ENCODE peak calls at places on chromosomes 3 and 15, in six cellular contexts. M, F, U, C, W and R are unnamed samples.

GRCh38 chr15:79311901-79312553 is 1.1 kb downstream of the TMED3 start:
- DNase-seq in M (peak), F (peak), U (no peak), C (no peak), W (no peak), R (no peak)

GRCh38 chr15:68415061-68415460 is 16.9 kb downstream of the ITGA11 start:
- DNase-seq in M (no peak), F (no peak), U (no peak), C (no peak), W (no peak), R (no peak)

GRCh38 chr15:41494190-41494921 is 682 bp downstream of the ITPKA start:
- DNase-seq in M (no peak), F (peak), U (no peak), C (no peak), W (no peak), R (peak)

GRCh38 chr3:4814904-4815574 is 164.2 kb upstream of the BHLHE40 start:
- DNase-seq in M (no peak), F (no peak), U (no peak), C (no peak), W (no peak), R (no peak)

GRCh38 chr15:99365232-99365631 is 114.0 kb downstream of the LRRC28 start:
- DNase-seq in M (no peak), F (peak), U (no peak), C (no peak), W (no peak), R (no peak)

GRCh38 chr15:47266556-47266955 is 450.7 kb upstream of the SEMA6D start:
- DNase-seq in M (no peak), F (no peak), U (no peak), C (no peak), W (no peak), R (no peak)

GRCh38 chr15:38558714-38559059 is 5.9 kb downstream of the RASGRP1 start:
- DNase-seq in M (peak), F (no peak), U (no peak), C (no peak), W (no peak), R (no peak)

GRCh38 chr15:78056714-78057269 is 20.7 kb downstream of the TBC1D2B start:
- DNase-seq in M (peak), F (no peak), U (no peak), C (no peak), W (no peak), R (no peak)

GRCh38 chr3:183259621-183260020 is 6.6 kb downstream of the B3GNT5 start:
- DNase-seq in M (no peak), F (no peak), U (no peak), C (no peak), W (no peak), R (no peak)

GRCh38 chr3:50516048-50516871 is 12.8 kb upstream of the CACNA2D2 start:
- DNase-seq in M (no peak), F (no peak), U (no peak), C (no peak), W (no peak), R (peak)

GRCh38 chr15:48393650-48394049 is 62.4 kb downstream of the DUT start:
- DNase-seq in M (peak), F (no peak), U (no peak), C (no peak), W (no peak), R (no peak)

GRCh38 chr15:71091601-71092000 is 23.7 kb upstream of the THSD4 start:
- DNase-seq in M (peak), F (no peak), U (no peak), C (no peak), W (no peak), R (no peak)

GRCh38 chr15:71669688-71670087 is 140.7 kb upstream of the NR2E3 start:
- DNase-seq in M (no peak), F (no peak), U (no peak), C (no peak), W (no peak), R (no peak)